ENCODE peak calls at places on chromosomes 7 and 10, in ten cellular contexts. T is right lobe of liver, A is mammary epithelial cell, E is PC-9, K is uterus, Q is astrocyte, J is esophagus squamous epithelium, C is cardiac fibroblast, M is tibial nerve, F is HFF-Myc. Z is an unnamed sample.

GRCh38 chr7:113763226-113763625 is 155.6 kb downstream of the PPP1R3A start:
- DNase-seq in T (no peak), J (no peak), F (no peak), C (no peak), A (no peak), E (no peak), M (no peak), Q (no peak), K (no peak), Z (no peak)

GRCh38 chr7:98286093-98286525 is 4.6 kb downstream of the BRI3 start:
- DNase-seq in Q (peak; percentile 39), A (peak; percentile 73), K (peak; percentile 73), F (no peak), T (peak; percentile 76), E (peak; percentile 76), J (no peak), C (peak; percentile 57), M (peak; percentile 64), Z (no peak)

GRCh38 chr7:2566348-2566889 is 7.6 kb downstream of the IQCE start:
- DNase-seq in M (no peak), F (no peak), E (no peak), J (no peak), C (no peak), A (no peak), T (no peak), K (no peak), Q (no peak), Z (no peak)

GRCh38 chr7:4774804-4775280 is 581 bp upstream of the AP5Z1 start:
- DNase-seq in E (no peak), F (no peak), M (no peak), A (peak; percentile 70), J (no peak), T (no peak), K (no peak), C (peak; percentile 71), Q (peak; percentile 66), Z (no peak)

GRCh38 chr10:48496105-48496830 is 108.6 kb downstream of the ARHGAP22 start:
- DNase-seq in C (no peak), A (no peak), E (no peak), K (no peak), T (no peak), Q (no peak), J (no peak), F (no peak), M (no peak), Z (no peak)

GRCh38 chr7:16921644-16922257 is 40.0 kb upstream of the AGR3 start:
- DNase-seq in A (no peak), M (no peak), K (no peak), T (no peak), F (no peak), Q (peak; percentile 25), E (peak; percentile 72), J (no peak), C (peak; percentile 38), Z (no peak)

GRCh38 chr10:34576789-34577188 is 238.3 kb downstream of the PARD3 start:
- DNase-seq in C (peak; percentile 37), T (no peak), E (no peak), M (no peak), J (no peak), Q (peak; percentile 34), K (no peak), F (no peak), A (no peak), Z (no peak)

GRCh38 chr10:78277734-78278404 is 244.2 kb downstream of the RPS24 start:
- DNase-seq in Q (peak; percentile 65), M (no peak), F (peak; percentile 35), T (no peak), E (no peak), J (no peak), C (peak; percentile 63), A (no peak), K (peak; percentile 57), Z (no peak)

GRCh38 chr10:3484306-3485187 is 300.5 kb downstream of the KLF6 start:
- DNase-seq in F (no peak), Q (no peak), E (no peak), M (no peak), K (no peak), C (peak; percentile 61), A (no peak), T (no peak), J (no peak), Z (no peak)

GRCh38 chr7:24964177-24964576 is 15.8 kb downstream of the OSBPL3 start:
- DNase-seq in F (no peak), M (no peak), C (no peak), T (no peak), A (no peak), E (no peak), K (no peak), J (no peak), Q (no peak), Z (no peak)

GRCh38 chr10:1074748-1075358 is 18.7 kb downstream of the WDR37 start:
- DNase-seq in E (no peak), T (no peak), M (no peak), Q (no peak), A (no peak), K (no peak), J (no peak), F (no peak), C (peak; percentile 41), Z (no peak)

DNA sequence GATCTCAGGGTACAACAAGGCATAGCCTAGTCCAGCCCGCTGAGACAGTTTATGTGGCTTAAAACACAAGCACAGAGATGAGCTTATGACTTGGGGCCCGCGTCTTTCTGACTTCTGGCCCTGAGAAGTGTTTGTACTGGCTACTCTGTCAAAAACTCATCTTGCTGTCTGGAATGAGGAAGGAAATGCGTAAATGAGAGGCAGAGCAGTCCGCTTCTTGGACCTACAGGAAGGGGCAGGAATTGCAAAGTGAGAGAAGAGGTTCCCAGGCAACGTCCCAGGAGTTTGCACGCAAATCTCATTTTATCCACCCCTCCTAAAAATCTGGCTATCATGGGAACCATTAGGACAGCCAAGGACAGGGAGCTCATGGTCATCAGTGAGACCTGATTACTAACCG is 5.5 kb downstream of the ANXA11 start:
- DNase-seq in M (peak; percentile 41), A (no peak), Q (peak; percentile 20), J (no peak), C (peak; percentile 97), F (no peak), K (peak; percentile 39), E (peak; percentile 63), T (no peak), Z (no peak)
- TF ChIP-seq CTCF in M (peak; percentile 18), A (no peak), Q (no peak), J (peak; percentile 35), C (peak; percentile 39), F (no peak), K (no peak), E (no peak), T (no peak), Z (no peak)

GRCh38 chr7:96009162-96009561 is 236.8 kb downstream of the DYNC1I1 start:
- DNase-seq in M (no peak), E (no peak), J (no peak), C (no peak), K (no peak), A (no peak), Q (no peak), T (no peak), F (no peak), Z (no peak)

GRCh38 chr7:95999481-95999880 is 227.1 kb downstream of the DYNC1I1 start:
- DNase-seq in E (no peak), M (no peak), T (no peak), A (no peak), J (no peak), C (no peak), K (no peak), Q (no peak), F (no peak), Z (no peak)

GRCh38 chr7:96004598-96004997 is 232.2 kb downstream of the DYNC1I1 start:
- DNase-seq in A (no peak), K (no peak), C (no peak), M (no peak), J (no peak), E (no peak), Q (no peak), F (peak; percentile 47), T (no peak), Z (no peak)
- TF ChIP-seq CTCF in A (no peak), K (no peak), C (peak; percentile 14), M (no peak), J (no peak), E (no peak), Q (no peak), F (peak; percentile 37), T (no peak), Z (no peak)

DNA sequence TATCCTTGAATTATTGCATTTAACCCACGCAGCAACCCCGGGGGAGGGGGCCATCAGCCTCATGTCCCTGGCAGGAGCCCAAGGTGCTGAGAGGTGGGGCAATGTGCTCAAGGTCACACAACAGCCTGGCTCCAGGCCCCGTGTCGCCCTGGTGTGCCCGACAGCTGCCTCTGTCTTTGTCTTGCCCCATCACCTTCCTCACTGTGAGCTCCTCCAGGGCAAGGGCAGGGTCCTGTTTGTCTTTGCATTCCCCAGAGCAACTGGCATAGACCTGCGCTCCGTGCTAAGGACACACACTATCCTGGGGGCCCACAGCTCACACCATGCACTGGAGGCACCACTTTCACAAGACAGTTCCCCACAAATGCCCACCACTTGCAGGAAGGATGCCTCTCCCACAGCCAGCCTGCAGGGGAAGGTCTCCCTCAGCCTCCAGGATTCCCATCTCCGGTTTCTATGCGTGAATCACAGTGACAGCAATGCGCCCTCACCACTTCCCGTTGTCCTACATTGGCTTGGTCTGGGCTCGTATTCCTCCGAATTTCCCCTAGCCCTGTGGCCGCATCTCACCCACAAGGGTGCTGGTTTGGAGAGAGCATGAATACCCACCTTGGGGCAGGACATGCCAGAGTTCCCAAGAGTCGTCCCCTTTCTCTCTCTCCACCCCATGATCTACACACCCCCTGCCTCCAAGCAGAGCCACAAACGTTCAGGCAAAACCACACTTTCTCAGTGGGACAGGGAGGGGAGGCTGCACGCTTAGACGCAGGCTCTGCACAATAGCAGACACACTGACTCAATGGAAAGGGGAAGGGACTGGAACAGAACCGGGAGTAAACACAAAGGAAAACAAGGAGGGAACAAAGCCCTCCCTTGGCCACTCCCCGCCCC is 10.3 kb downstream of the ITPRIP start:
- DNase-seq in J (no peak), Q (peak; percentile 87), F (peak; percentile 59), K (no peak), C (peak; percentile 80), E (peak; percentile 47), A (peak; percentile 96), T (peak; percentile 35), M (peak; percentile 16), Z (peak; percentile 46)
- TF ChIP-seq CTCF in J (no peak), Q (no peak), F (no peak), K (no peak), C (peak; percentile 36), E (no peak), A (peak; percentile 32), T (no peak), M (no peak), Z (no peak)

DNA sequence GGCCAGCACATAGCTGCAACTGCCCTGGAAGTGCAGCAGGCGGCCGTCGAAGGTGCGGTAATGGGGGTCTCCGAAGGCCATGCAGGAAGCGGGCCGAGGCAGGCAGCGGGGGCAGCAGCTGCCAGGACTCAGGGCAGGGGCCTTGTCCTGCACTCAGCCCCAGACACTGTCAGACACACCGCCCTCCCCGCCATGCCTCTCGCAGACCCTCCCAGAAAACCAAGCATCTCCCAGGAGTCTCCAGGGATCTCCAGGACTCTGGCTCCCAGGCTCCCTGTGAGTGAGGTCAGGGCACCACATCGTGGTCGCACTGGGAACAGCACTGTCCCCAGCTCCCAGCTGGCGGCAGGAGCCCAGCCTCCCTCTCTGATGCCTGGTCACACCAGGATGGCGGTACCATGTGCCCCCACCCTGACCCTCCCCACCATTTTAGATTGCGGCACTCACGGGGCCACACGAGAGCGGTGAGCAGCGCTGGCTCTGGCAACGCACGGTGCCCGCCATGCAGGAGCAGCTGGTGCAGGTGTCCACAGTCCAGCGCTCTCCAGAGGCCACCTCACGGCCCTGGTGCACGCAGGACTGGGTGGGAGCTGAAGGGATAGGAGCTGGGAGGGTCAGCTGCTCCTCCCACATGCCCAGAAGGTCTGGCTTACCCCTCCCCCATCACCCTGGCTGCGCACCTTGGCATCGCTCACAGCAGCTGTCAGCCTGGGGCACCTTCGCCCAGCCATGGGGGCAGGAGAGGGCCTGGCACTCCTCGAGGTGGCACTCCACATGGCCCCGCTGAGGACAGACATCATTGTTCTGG is 17.5 kb downstream of the ATP6V1F start:
- DNase-seq in F (no peak), A (peak; percentile 42), Q (peak; percentile 37), T (peak; percentile 73), K (peak; percentile 64), E (peak; percentile 69), C (peak; percentile 76), M (no peak), J (no peak), Z (peak; percentile 76)
- TF ChIP-seq CTCF in F (peak; percentile 67), A (peak; percentile 89), Q (peak; percentile 56), T (peak; percentile 69), K (peak; percentile 71), E (peak; percentile 66), C (peak; percentile 92), M (peak; percentile 70), J (peak; percentile 74), Z (peak; percentile 82)